ENCODE peak calls at places on chromosomes 2 and 18, in six cellular contexts. Q is GM12878, H is GM23248, Z is HepG2, P is hepatocyte, T is DND-41. Y is an unnamed sample. For H3K9me3 and H4K20me1, the result is how much of the 10 kb centered on the place peaks cover.

GRCh38 chr2:233100192-233100998 is 40.3 kb downstream of the INPP5D start:
- DNase-seq in T (peak), P (no peak), H (no peak), Q (peak), Z (no peak), Y (no peak)

GRCh38 chr2:37196320-37197195 is at the start of gene CEBPZOS:
- DNase-seq in Z (peak), P (peak), H (peak), T (peak), Q (peak), Y (peak)

GRCh38 chr18:37538526-37539205 is 26.9 kb downstream of the CELF4 start:
- DNase-seq in H (no peak), P (no peak), Z (no peak), Q (no peak), T (no peak), Y (no peak)

GRCh38 chr18:13112982-13113381 is 105.6 kb upstream of the LDLRAD4 start:
- DNase-seq in H (peak), T (peak), P (peak), Q (no peak), Z (peak), Y (no peak)

GRCh38 chr2:95031076-95031725 is 5.7 kb downstream of the MAL start:
- DNase-seq in Q (no peak), H (no peak), T (no peak), P (no peak), Z (no peak), Y (peak)

GRCh38 chr2:213021971-213022899 is 129.2 kb downstream of the IKZF2 start:
- DNase-seq in Z (no peak), P (no peak), T (no peak), Q (peak), H (peak), Y (peak)

GRCh38 chr2:74267068-74267467 is 68.7 kb downstream of the MTHFD2 start:
- DNase-seq in Z (peak), H (no peak), Q (no peak), T (peak), P (peak), Y (peak)

GRCh38 chr2:20353597-20353996 is 3.0 kb upstream of the PUM2 start:
- DNase-seq in H (no peak), P (peak), Q (no peak), T (no peak), Z (no peak), Y (peak)

GRCh38 chr2:68416081-68416675 is 50.9 kb downstream of the FBXO48 start:
- DNase-seq in Q (no peak), H (no peak), P (no peak), Z (no peak), T (no peak), Y (no peak)

GRCh38 chr2:240472078-240472790 is 36.8 kb downstream of the GPC1 start:
- DNase-seq in Z (no peak), H (no peak), Q (no peak), P (no peak), T (peak), Y (no peak)

GRCh38 chr2:143015681-143016080 is 113.5 kb upstream of the ARHGAP15 start:
- DNase-seq in H (no peak), Q (no peak), Z (no peak), T (no peak), P (no peak), Y (no peak)

GRCh38 chr18:40431071-40431998 is 1523.7 kb upstream of the PIK3C3 start:
- DNase-seq in P (peak), T (no peak), Q (no peak), Z (no peak), H (no peak), Y (no peak)

GRCh38 chr2:110858135-110858737 is 125.9 kb downstream of the ACOXL start:
- DNase-seq in T (peak), P (no peak), Z (no peak), Q (peak), H (no peak), Y (no peak)

GRCh38 chr18:12520442-12520992 is 112.8 kb downstream of the PRELID3A start:
- DNase-seq in Z (no peak), Q (no peak), T (no peak), H (peak), P (no peak), Y (no peak)

GRCh38 chr2:221574231-221574570 is 2.1 kb upstream of the EPHA4 start:
- DNase-seq in H (no peak), Q (no peak), T (no peak), Z (no peak), P (no peak), Y (no peak)

GRCh38 chr2:123720760-123721159 is 304.3 kb upstream of the CNTNAP5 start:
- DNase-seq in P (no peak), Q (no peak), Z (no peak), H (no peak), T (no peak), Y (no peak)

GRCh38 chr2:60385648-60386047 is 167.8 kb downstream of the BCL11A start:
- DNase-seq in Q (no peak), P (peak), Z (no peak), T (no peak), H (peak), Y (no peak)

GRCh38 chr18:13877133-13877532 is 38.2 kb downstream of the MC2R start:
- DNase-seq in P (no peak), T (no peak), Z (no peak), Q (no peak), H (no peak), Y (no peak)

GRCh38 chr2:10243926-10244270 is 58.8 kb upstream of the HPCAL1 start:
- DNase-seq in P (no peak), H (no peak), Q (no peak), T (no peak), Z (no peak), Y (no peak)

GRCh38 chr2:191665286-191665685 is 12.7 kb upstream of the NABP1 start:
- DNase-seq in Q (no peak), P (no peak), T (no peak), H (peak), Z (peak), Y (peak)

GRCh38 chr18:55280515-55280914 is 307.5 kb downstream of the TCF4 start:
- DNase-seq in H (no peak), Z (no peak), Q (no peak), P (no peak), T (no peak), Y (no peak)

GRCh38 chr2:149310349-149310748 is 20.0 kb upstream of the LYPD6 start:
- DNase-seq in H (no peak), P (no peak), Z (no peak), Q (no peak), T (no peak), Y (no peak)

GRCh38 chr2:42800981-42801380 is 8.6 kb upstream of the HAAO start:
- DNase-seq in Z (no peak), T (no peak), H (no peak), Q (no peak), P (no peak), Y (no peak)

GRCh38 chr18:61756244-61756643 is 136.6 kb downstream of the RNF152 start:
- DNase-seq in T (no peak), H (no peak), Z (no peak), P (no peak), Q (no peak), Y (no peak)

GRCh38 chr2:653645-654425 is 23.4 kb downstream of the TMEM18 start:
- DNase-seq in Q (no peak), P (no peak), H (no peak), T (no peak), Z (no peak), Y (no peak)

GRCh38 chr2:136008205-136008865 is 22.9 kb upstream of the DARS1 start:
- DNase-seq in Z (no peak), P (no peak), H (no peak), T (peak), Q (no peak), Y (no peak)

GRCh38 chr2:166321076-166321475 is 54.7 kb downstream of the SCN9A start:
- DNase-seq in T (no peak), Z (no peak), H (peak), P (no peak), Q (no peak), Y (no peak)

GRCh38 chr18:23250893-23251656 is 115.8 kb downstream of the CABLES1 start:
- DNase-seq in T (no peak), Q (no peak), P (no peak), Z (no peak), H (peak), Y (no peak)

GRCh38 chr2:207149253-207150213 is 16.2 kb downstream of the KLF7 start:
- DNase-seq in Z (no peak), T (no peak), H (no peak), P (no peak), Q (no peak), Y (no peak)
- H3K9me3 ChIP-seq in Z (under half), T (under half), H (under half), P (under half), Q (under half), Y (under half)

GRCh38 chr2:120175000-120175581 is 48.1 kb downstream of the TMEM185B start:
- DNase-seq in T (peak), Q (no peak), P (peak), H (peak), Z (peak), Y (peak)

GRCh38 chr2:120176526-120176925 is 46.7 kb downstream of the TMEM185B start:
- DNase-seq in Q (no peak), H (no peak), P (no peak), T (no peak), Z (no peak), Y (no peak)

GRCh38 chr2:120177011-120177621 is 46.1 kb downstream of the TMEM185B start:
- DNase-seq in H (no peak), P (no peak), Q (peak), Z (no peak), T (peak), Y (no peak)

GRCh38 chr2:120180066-120180465 is 43.1 kb downstream of the TMEM185B start:
- DNase-seq in H (no peak), P (no peak), T (no peak), Q (no peak), Z (no peak), Y (no peak)

DNA sequence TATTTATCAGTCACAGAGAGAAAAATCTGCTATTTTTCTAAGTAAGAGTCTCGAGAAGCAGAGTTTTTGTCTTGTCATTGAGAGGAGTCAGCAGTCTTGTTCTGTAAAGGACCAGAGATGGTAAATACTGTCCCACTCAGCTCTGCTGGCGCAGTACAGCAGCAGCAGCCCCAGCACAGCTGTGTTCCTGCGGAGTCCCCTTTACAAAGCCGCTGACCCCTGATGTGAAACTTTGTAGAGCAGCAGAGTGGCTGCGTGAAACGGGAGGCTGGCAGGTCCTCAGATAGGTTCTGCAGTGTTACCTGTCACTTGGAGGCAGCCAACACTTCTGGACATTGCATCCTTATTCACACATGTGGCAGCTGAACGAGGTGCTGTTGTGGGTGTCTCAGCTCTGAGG is 45.2 kb downstream of the TMEM185B start:
- DNase-seq in Z (no peak), Q (no peak), P (no peak), H (no peak), T (no peak), Y (no peak)
- H3K4me3 ChIP-seq in Z (no peak), Q (peak), P (no peak), H (no peak), T (no peak), Y (no peak)

GRCh38 chr2:134932864-134933526 is 14.4 kb downstream of the CCNT2 start:
- DNase-seq in Q (no peak), T (no peak), H (no peak), Z (no peak), P (no peak), Y (no peak)
- H4K20me1 ChIP-seq in Q (under half), T (half or more), H (under half), Z (half or more), P (half or more), Y (half or more)

GRCh38 chr18:71837560-71837959 is 706.6 kb downstream of the CBLN2 start:
- DNase-seq in P (no peak), T (no peak), Q (no peak), H (no peak), Z (no peak), Y (no peak)
- H3K9me3 ChIP-seq in P (under half), T (under half), Q (under half), H (under half), Z (under half), Y (under half)